ENCODE peak calls at places on chromosomes 16 and 17, in six cellular contexts. Q, A, O, W, N and X are unnamed samples.
A peak's percentile ranks its signal among the peaks of the same experiment; 100 is the strongest.

GRCh38 chr17:27429666-27430382 is 26.4 kb upstream of the KSR1 start:
- DNase-seq in W (no peak), N (no peak), Q (no peak), A (no peak), O (no peak), X (no peak)

GRCh38 chr17:76697702-76698465 is 12.9 kb downstream of the MXRA7 start:
- DNase-seq in A (no peak), W (no peak), N (peak; percentile 45), O (no peak), Q (no peak), X (no peak)

GRCh38 chr16:84689126-84689525 is 10.7 kb upstream of the USP10 start:
- DNase-seq in W (peak; percentile 44), Q (no peak), N (no peak), O (no peak), A (no peak), X (peak; percentile 32)

GRCh38 chr16:27475561-27475960 is 73.6 kb downstream of the IL21R start:
- DNase-seq in W (no peak), Q (no peak), N (no peak), O (no peak), A (no peak), X (peak; percentile 39)

GRCh38 chr17:77320046-77320445 is 179.3 kb downstream of the SEC14L1 start:
- DNase-seq in A (no peak), N (no peak), O (no peak), Q (no peak), W (peak; percentile 84), X (peak; percentile 43)

GRCh38 chr17:2853111-2853721 is 57.0 kb downstream of the RAP1GAP2 start:
- DNase-seq in N (peak; percentile 23), W (peak; percentile 80), O (peak; percentile 20), A (no peak), Q (peak; percentile 46), X (peak; percentile 43)

GRCh38 chr16:75080205-75081029 is 36.2 kb downstream of the LDHD start:
- DNase-seq in O (no peak), N (no peak), Q (no peak), W (no peak), A (no peak), X (peak; percentile 41)

GRCh38 chr16:4332083-4332482 is 16.2 kb downstream of the GLIS2 start:
- DNase-seq in W (peak; percentile 63), Q (no peak), N (no peak), O (no peak), A (no peak), X (no peak)

GRCh38 chr16:89266521-89267134 is 49.1 kb downstream of the ZNF778 start:
- DNase-seq in N (no peak), W (no peak), O (no peak), Q (no peak), A (no peak), X (no peak)

GRCh38 chr17:48100591-48101011 is 677 bp downstream of the CBX1 start:
- DNase-seq in Q (peak; percentile 59), A (peak; percentile 2), O (no peak), W (peak; percentile 81), N (peak; percentile 65), X (peak; percentile 70)

GRCh38 chr17:22511431-22511830 is 819.1 kb downstream of the KCNJ18 start:
- DNase-seq in Q (no peak), W (no peak), O (no peak), A (no peak), N (no peak), X (no peak)

GRCh38 chr17:16275024-16275423 is 58.0 kb downstream of the PIGL start:
- DNase-seq in O (no peak), Q (no peak), N (no peak), A (no peak), W (no peak), X (no peak)

GRCh38 chr17:61411114-61411943 is 11.7 kb downstream of the TBX2 start:
- DNase-seq in W (peak; percentile 76), N (peak; percentile 71), A (no peak), O (no peak), Q (no peak), X (peak; percentile 81)

GRCh38 chr16:28943281-28943680 is 7.5 kb upstream of the NFATC2IP start:
- DNase-seq in W (no peak), Q (no peak), N (no peak), O (no peak), A (no peak), X (no peak)

GRCh38 chr16:69522041-69522578 is 43.7 kb upstream of the NFAT5 start:
- DNase-seq in Q (no peak), O (no peak), N (no peak), W (no peak), A (no peak), X (no peak)

GRCh38 chr16:67571464-67571863 is 9.1 kb downstream of the CTCF start:
- DNase-seq in N (no peak), O (no peak), A (no peak), Q (no peak), W (no peak), X (no peak)

GRCh38 chr16:9033125-9033830 is 58.2 kb upstream of the HAPSTR1 start:
- DNase-seq in A (peak; percentile 18), Q (no peak), W (no peak), O (no peak), N (no peak), X (peak; percentile 44)

GRCh38 chr17:7959503-7960253 is 27.7 kb downstream of the CNTROB start:
- DNase-seq in O (no peak), N (no peak), A (no peak), Q (peak; percentile 69), W (no peak), X (no peak)

GRCh38 chr17:12328204-12328603 is 307.5 kb downstream of the MAP2K4 start:
- DNase-seq in N (no peak), W (no peak), Q (no peak), A (no peak), O (no peak), X (no peak)

GRCh38 chr16:89452241-89452640 is 38.1 kb downstream of the ANKRD11 start:
- DNase-seq in W (no peak), O (no peak), N (no peak), A (no peak), Q (no peak), X (no peak)

GRCh38 chr17:79272666-79273219 is 198.1 kb downstream of the ENGASE start:
- DNase-seq in A (no peak), N (no peak), Q (no peak), W (no peak), O (no peak), X (peak; percentile 72)

GRCh38 chr17:7842950-7843535 is 9.0 kb downstream of the KDM6B start:
- DNase-seq in A (no peak), Q (peak; percentile 87), W (peak; percentile 92), N (no peak), O (peak; percentile 49), X (peak; percentile 85)

GRCh38 chr16:8855051-8855786 is 13.6 kb downstream of the CARHSP1 start:
- DNase-seq in N (no peak), O (no peak), Q (no peak), A (no peak), W (peak; percentile 55), X (no peak)

GRCh38 chr17:18248300-18248731 is 10.2 kb downstream of the FLII start:
- DNase-seq in W (peak; percentile 81), Q (peak; percentile 73), N (peak; percentile 85), O (peak; percentile 47), A (peak; percentile 47), X (peak; percentile 44)

GRCh38 chr17:27265333-27265732 is 28.6 kb upstream of the WSB1 start:
- DNase-seq in W (no peak), Q (no peak), A (no peak), N (no peak), O (no peak), X (no peak)

GRCh38 chr17:40671282-40671681 is 6.3 kb upstream of the KRT222 start:
- DNase-seq in N (no peak), A (no peak), O (no peak), W (no peak), Q (no peak), X (no peak)

GRCh38 chr17:48439473-48439872 is 9.5 kb upstream of the SKAP1 start:
- DNase-seq in Q (no peak), W (no peak), N (no peak), A (no peak), O (no peak), X (no peak)

GRCh38 chr17:35731239-35731931 is at the start of gene RASL10B:
- DNase-seq in N (peak; percentile 52), A (peak; percentile 48), O (peak; percentile 30), W (peak; percentile 80), Q (no peak), X (peak; percentile 76)

GRCh38 chr17:76384987-76385891 is 830 bp downstream of the SPHK1 start:
- DNase-seq in N (no peak), O (peak; percentile 31), A (no peak), W (peak; percentile 84), Q (no peak), X (peak; percentile 77)

GRCh38 chr17:82419471-82419995 is 1.1 kb upstream of the OGFOD3 start:
- DNase-seq in N (no peak), A (no peak), W (no peak), O (no peak), Q (no peak), X (no peak)

GRCh38 chr16:83045790-83046189 is 419.0 kb downstream of the CDH13 start:
- DNase-seq in W (no peak), A (no peak), O (no peak), N (no peak), Q (no peak), X (no peak)

GRCh38 chr16:67775273-67775672 is 31.1 kb downstream of the RANBP10 start:
- DNase-seq in O (no peak), Q (no peak), W (no peak), N (no peak), A (no peak), X (no peak)

GRCh38 chr16:66786551-66786950 is 14.8 kb downstream of the TERB1 start:
- DNase-seq in Q (no peak), O (no peak), N (no peak), W (no peak), A (no peak), X (no peak)

GRCh38 chr17:82244413-82245140 is 15.7 kb downstream of the SLC16A3 start:
- DNase-seq in W (peak; percentile 69), Q (no peak), A (no peak), N (no peak), O (no peak), X (no peak)

GRCh38 chr17:69588739-69589334 is 174.3 kb downstream of the MAP2K6 start:
- DNase-seq in A (no peak), O (no peak), W (no peak), Q (no peak), N (no peak), X (no peak)

GRCh38 chr17:12709063-12709462 is 43.4 kb downstream of the MYOCD start:
- DNase-seq in Q (no peak), O (no peak), N (no peak), A (no peak), W (no peak), X (no peak)

GRCh38 chr17:78993241-78993956 is 13.7 kb upstream of the LGALS3BP start:
- DNase-seq in O (peak; percentile 52), N (no peak), A (no peak), W (peak; percentile 67), Q (no peak), X (peak; percentile 40)

GRCh38 chr16:2015117-2015946 is 4.3 kb upstream of the NPW start:
- DNase-seq in N (no peak), A (no peak), Q (no peak), O (no peak), W (no peak), X (peak; percentile 95)